ENCODE peak calls at places on chromosomes 5 and 9, in four cellular contexts. S is activated gamma-delta T cell treated with Interleukin-2 at 50 U/mL for 16 hours, E is stomach, A is H9. X is an unnamed sample.

GRCh38 chr5:168766038-168766700 is 187.0 kb upstream of the PANK3 start:
- DNase-seq in S (no peak), E (no peak), A (no peak), X (no peak)

GRCh38 chr5:64333891-64334290 is 168.2 kb downstream of the RNF180 start:
- DNase-seq in S (no peak), E (no peak), A (no peak), X (no peak)

GRCh38 chr5:1524799-1525623 is 1.3 kb upstream of the LPCAT1 start:
- DNase-seq in S (no peak), E (peak; percentile 23), A (no peak), X (no peak)

GRCh38 chr5:93891491-93892480 is 150.4 kb upstream of the POU5F2 start:
- DNase-seq in S (no peak), E (no peak), A (no peak), X (no peak)

GRCh38 chr5:180494510-180495181 is 467 bp downstream of the CNOT6 start:
- DNase-seq in S (peak; percentile 46), E (peak; percentile 50), A (peak; percentile 48), X (peak; percentile 40)

GRCh38 chr5:17813214-17813613 is 179.0 kb downstream of the TAF11L14 start:
- DNase-seq in S (no peak), E (no peak), A (no peak), X (no peak)

GRCh38 chr5:139745121-139745799 is 50.3 kb upstream of the PSD2 start:
- DNase-seq in S (no peak), E (no peak), A (peak; percentile 72), X (no peak)

GRCh38 chr5:58544926-58545325 is 37.9 kb upstream of the RAB3C start:
- DNase-seq in S (no peak), E (no peak), A (no peak), X (no peak)

GRCh38 chr5:14591548-14591947 is 10.0 kb downstream of the OTULINL start:
- DNase-seq in S (no peak), E (no peak), A (no peak), X (no peak)

GRCh38 chr5:135592312-135593045 is 13.7 kb upstream of the CXCL14 start:
- DNase-seq in S (no peak), E (no peak), A (no peak), X (no peak)

GRCh38 chr5:132408456-132408855 is 38.9 kb downstream of the SLC22A5 start:
- DNase-seq in S (no peak), E (no peak), A (no peak), X (no peak)

GRCh38 chr9:86645303-86645702 is 291.1 kb upstream of the TUT7 start:
- DNase-seq in S (no peak), E (no peak), A (peak; percentile 45), X (no peak)

GRCh38 chr5:127518319-127518621 is 830 bp downstream of the PRRC1 start:
- DNase-seq in S (no peak), E (no peak), A (no peak), X (no peak)

GRCh38 chr5:113081881-113082546 is 105.4 kb downstream of the DCP2 start:
- DNase-seq in S (no peak), E (no peak), A (no peak), X (no peak)

GRCh38 chr5:168712280-168712924 is 133.2 kb upstream of the PANK3 start:
- DNase-seq in S (no peak), E (no peak), A (no peak), X (no peak)

GRCh38 chr9:126440938-126441337 is 114.3 kb downstream of the MVB12B start:
- DNase-seq in S (no peak), E (no peak), A (peak; percentile 23), X (no peak)

X was measured in effector memory CD8-positive, alpha-beta T cell.